ENCODE peak calls at places on chromosomes 16 and 17, in five cellular contexts. U is psoas muscle, Z is GM23248, R is MM.1S, S is GM23338. Q is an unnamed sample. For H3K4me1 and H3K36me3, the result is how much of the 10 kb centered on the place peaks cover.

GRCh38 chr17:82754297-82755208 is 2.7 kb downstream of the TBCD start:
- DNase-seq in U (peak), Z (no peak), R (no peak), S (peak), Q (no peak)

GRCh38 chr16:81448154-81449131 is 3.8 kb downstream of the CMIP start:
- DNase-seq in U (no peak), Z (no peak), R (no peak), S (peak), Q (no peak)

GRCh38 chr17:2137342-2138098 is 82.6 kb downstream of the HIC1 start:
- DNase-seq in U (no peak), Z (peak), R (peak), S (peak), Q (no peak)

GRCh38 chr17:15479697-15480096 is 12.3 kb upstream of the CDRT4 start:
- DNase-seq in U (no peak), Z (no peak), R (no peak), S (no peak), Q (no peak)

GRCh38 chr17:30275911-30276310 is 15.8 kb downstream of the BLMH start:
- DNase-seq in U (no peak), Z (no peak), R (no peak), S (no peak), Q (no peak)

GRCh38 chr16:79885320-79885719 is 284.8 kb upstream of the MAF start:
- DNase-seq in U (no peak), Z (no peak), R (no peak), S (peak), Q (no peak)

GRCh38 chr16:68749424-68749823 is 12.3 kb downstream of the CDH1 start:
- DNase-seq in U (no peak), Z (no peak), R (no peak), S (peak), Q (no peak)

GRCh38 chr17:27457731-27458523 is 1.7 kb downstream of the KSR1 start:
- DNase-seq in U (no peak), Z (peak), R (no peak), S (peak), Q (peak)

GRCh38 chr17:65742433-65743312 is 181.2 kb upstream of the AXIN2 start:
- DNase-seq in U (no peak), Z (peak), R (no peak), S (peak), Q (peak)

GRCh38 chr17:7988750-7989178 is 13.7 kb upstream of the GUCY2D start:
- DNase-seq in U (no peak), Z (peak), R (peak), S (peak), Q (peak)

GRCh38 chr16:4679156-4679853 is 14.1 kb upstream of the NUDT16L1 start:
- DNase-seq in U (peak), Z (no peak), R (no peak), S (no peak), Q (no peak)

GRCh38 chr16:66278604-66279262 is 87.8 kb upstream of the CDH5 start:
- DNase-seq in U (no peak), Z (no peak), R (peak), S (no peak), Q (no peak)

GRCh38 chr16:17380613-17381012 is 90.1 kb downstream of the XYLT1 start:
- DNase-seq in U (no peak), Z (peak), R (no peak), S (no peak), Q (no peak)

DNA sequence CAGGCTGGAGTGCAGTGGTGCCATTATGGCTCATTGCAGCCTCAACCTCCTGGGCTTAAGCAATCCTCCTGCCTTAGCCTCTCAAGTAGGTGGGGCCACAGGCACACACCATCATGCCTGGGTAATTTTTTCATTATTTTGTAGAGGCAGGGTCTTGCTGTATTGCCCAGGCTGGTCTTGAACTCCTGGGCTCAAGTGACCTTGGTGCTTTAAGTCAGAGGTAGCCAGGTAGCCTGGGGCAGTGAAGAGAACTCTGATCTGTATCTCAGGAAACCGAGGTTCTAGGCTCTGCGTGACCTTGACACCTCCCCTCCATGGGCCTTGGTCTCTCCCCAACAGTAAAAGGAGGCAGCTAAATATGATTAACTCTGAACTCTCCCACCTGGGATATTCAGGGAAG is 3.4 kb downstream of the CTF1 start:
- DNase-seq in U (no peak), Z (no peak), R (no peak), S (no peak), Q (no peak)
- H3K4me1 ChIP-seq in U (under half), Z (under half), R (under half), S (under half), Q (under half)

DNA sequence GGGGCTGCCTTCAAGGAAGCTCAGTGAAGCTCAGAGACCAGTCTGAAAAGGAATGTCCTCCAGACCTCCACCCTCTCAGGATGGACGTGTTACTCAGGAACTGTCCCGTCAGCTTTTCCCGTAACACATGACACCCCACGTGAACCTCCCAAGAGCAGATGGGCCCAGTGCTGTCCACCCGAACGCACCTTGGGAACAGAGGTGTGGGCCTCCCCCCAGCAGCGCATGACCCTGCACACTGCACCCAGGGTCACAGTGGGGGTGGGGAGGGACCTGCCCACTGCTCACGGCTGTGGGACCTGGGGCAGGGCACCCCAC is 21.9 kb downstream of the SLC7A5 start:
- DNase-seq in U (no peak), Z (no peak), R (no peak), S (no peak), Q (no peak)
- H3K36me3 ChIP-seq in U (under half), Z (under half), R (under half), S (under half), Q (under half)

GRCh38 chr17:40547785-40548478 is 17.3 kb downstream of the CCR7 start:
- DNase-seq in U (no peak), Z (no peak), R (no peak), S (no peak), Q (no peak)
- H3K4me1 ChIP-seq in U (under half), Z (half or more), R (under half), S (under half), Q (half or more)

DNA sequence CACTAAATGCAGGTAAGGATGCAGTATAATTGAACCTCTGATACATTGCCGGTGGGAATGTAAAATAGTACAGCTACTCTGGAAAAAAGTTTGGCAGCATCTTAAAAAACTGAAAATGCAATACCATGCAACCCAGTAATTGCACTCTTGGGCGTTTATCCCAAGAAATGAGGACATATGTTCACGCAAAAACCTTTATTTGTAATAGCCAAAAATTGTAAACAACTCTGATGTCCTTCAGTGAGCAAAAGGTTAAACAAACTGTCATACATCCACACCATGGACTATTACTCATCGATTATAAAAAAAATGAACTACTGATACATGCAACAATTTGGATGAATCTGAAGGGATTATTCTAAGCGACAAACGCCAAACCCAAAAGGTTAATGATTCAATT is 16.9 kb downstream of the SYNRG start:
- DNase-seq in U (no peak), Z (no peak), R (no peak), S (no peak), Q (no peak)
- H3K36me3 ChIP-seq in U (under half), Z (under half), R (under half), S (under half), Q (half or more)

GRCh38 chr17:81332118-81332834 is 37.2 kb upstream of the SLC38A10 start:
- DNase-seq in U (peak), Z (no peak), R (no peak), S (no peak), Q (no peak)

GRCh38 chr17:81332949-81333570 is 38.0 kb upstream of the SLC38A10 start:
- DNase-seq in U (peak), Z (no peak), R (no peak), S (no peak), Q (no peak)

GRCh38 chr17:81330884-81331245 is 35.8 kb upstream of the SLC38A10 start:
- DNase-seq in U (no peak), Z (no peak), R (no peak), S (no peak), Q (no peak)

GRCh38 chr17:81329927-81330883 is 35.1 kb upstream of the SLC38A10 start:
- DNase-seq in U (no peak), Z (peak), R (no peak), S (peak), Q (no peak)

DNA sequence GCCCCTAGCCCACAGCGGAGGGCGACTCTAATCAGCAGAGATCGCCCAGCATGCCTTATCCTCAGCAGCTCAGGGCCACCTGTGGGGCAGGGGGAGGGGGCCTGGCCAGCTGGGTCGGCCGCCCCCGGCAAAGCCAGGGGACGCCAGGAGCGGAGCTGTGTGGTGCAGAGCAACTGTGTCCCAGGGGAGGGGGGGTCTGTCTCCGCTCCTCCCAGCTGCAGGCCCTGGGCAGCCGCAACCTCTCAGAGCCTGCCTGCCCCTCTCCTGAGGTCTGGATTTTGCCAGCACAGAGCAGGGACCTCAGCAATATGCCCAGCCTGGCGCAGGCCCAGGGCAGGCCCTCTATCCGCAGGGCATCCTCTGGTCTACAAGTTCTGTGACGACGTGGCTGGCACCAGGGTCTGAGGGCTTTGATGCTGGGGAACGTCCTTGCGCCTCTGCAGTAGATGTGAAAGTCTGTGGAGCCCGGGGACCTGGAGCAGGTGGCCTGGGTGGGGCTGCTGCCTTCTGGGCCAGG is 36.5 kb upstream of the SLC38A10 start:
- DNase-seq in U (no peak), Z (no peak), R (no peak), S (no peak), Q (no peak)
- H3K4me1 ChIP-seq in U (half or more), Z (under half), R (under half), S (under half), Q (under half)

GRCh38 chr16:1584926-1585487 is 26.9 kb downstream of the IFT140 start:
- DNase-seq in U (no peak), Z (no peak), R (no peak), S (no peak), Q (no peak)
- H3K36me3 ChIP-seq in U (under half), Z (under half), R (under half), S (under half), Q (under half)

GRCh38 chr16:89796104-89796503 is 20.3 kb downstream of the FANCA start:
- DNase-seq in U (no peak), Z (no peak), R (no peak), S (no peak), Q (no peak)

GRCh38 chr16:89798126-89798525 is 18.3 kb downstream of the FANCA start:
- DNase-seq in U (no peak), Z (no peak), R (no peak), S (no peak), Q (no peak)

GRCh38 chr16:89798832-89799370 is 17.5 kb downstream of the FANCA start:
- DNase-seq in U (no peak), Z (no peak), R (no peak), S (no peak), Q (no peak)

GRCh38 chr16:89793955-89794354 is 22.5 kb downstream of the FANCA start:
- DNase-seq in U (no peak), Z (no peak), R (no peak), S (no peak), Q (no peak)

DNA sequence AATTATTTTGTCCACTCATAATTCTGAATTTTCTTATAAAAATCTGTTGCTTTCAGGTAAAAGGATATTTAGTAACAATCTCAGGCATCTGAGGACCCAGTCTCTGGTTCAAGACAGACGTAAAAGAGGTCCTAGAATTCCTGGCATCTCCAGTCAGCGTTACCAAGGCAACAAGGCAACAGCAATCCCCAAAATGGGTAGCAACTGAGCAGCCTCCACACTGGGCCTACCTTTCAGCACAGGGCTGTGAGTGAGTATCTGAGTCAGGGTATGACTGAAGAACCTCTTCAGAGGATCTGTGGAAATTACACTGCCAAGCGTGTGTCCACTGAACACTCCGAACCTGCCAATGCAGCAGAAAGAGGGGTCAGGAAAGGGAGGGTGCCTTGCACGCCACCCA is 20.8 kb downstream of the FANCA start:
- DNase-seq in U (peak), Z (peak), R (no peak), S (peak), Q (no peak)
- H3K4me1 ChIP-seq in U (under half), Z (under half), R (under half), S (under half), Q (under half)